ENCODE peak calls at places on chromosome 15, in ten cellular contexts. One of them, this sample, is unnamed.

GRCh38 chr15:47404877-47405276 is 312.4 kb upstream of the SEMA6D start:
- DNase-seq in NCI-H510A treated with DMSO at 0.1 percent for 48 hours: no peak
- DNase-seq in amniotic stem cell: no peak
- DNase-seq in GM10248: no peak
- DNase-seq in stimulated activated CD4-positive, alpha-beta T cell treated with anti-CD3 and anti-CD28 coated beads, TNF-alpha, amount 100 ng/mL, for 1 hour: no peak
- DNase-seq in putamen: no peak
- DNase-seq in BE2C: no peak
- DNase-seq in NCI-H774: no peak
- DNase-seq in HL-60: no peak
- DNase-seq in lower lobe of right lung: no peak
- DNase-seq in this sample: no peak

GRCh38 chr15:73899197-73900128 is 26.1 kb downstream of the TBC1D21 start:
- DNase-seq in NCI-H510A treated with DMSO at 0.1 percent for 48 hours: no peak
- DNase-seq in amniotic stem cell: no peak
- DNase-seq in GM10248: no peak
- DNase-seq in stimulated activated CD4-positive, alpha-beta T cell treated with anti-CD3 and anti-CD28 coated beads, TNF-alpha, amount 100 ng/mL, for 1 hour: no peak
- DNase-seq in putamen: no peak
- DNase-seq in BE2C: no peak
- DNase-seq in NCI-H774: no peak
- DNase-seq in HL-60: no peak
- DNase-seq in lower lobe of right lung: no peak
- DNase-seq in this sample: no peak

GRCh38 chr15:89731275-89731674 is 19.8 kb downstream of the MESP1 start:
- DNase-seq in NCI-H510A treated with DMSO at 0.1 percent for 48 hours: no peak
- DNase-seq in amniotic stem cell: no peak
- DNase-seq in GM10248: no peak
- DNase-seq in stimulated activated CD4-positive, alpha-beta T cell treated with anti-CD3 and anti-CD28 coated beads, TNF-alpha, amount 100 ng/mL, for 1 hour: no peak
- DNase-seq in putamen: no peak
- DNase-seq in BE2C: no peak
- DNase-seq in NCI-H774: no peak
- DNase-seq in HL-60: no peak
- DNase-seq in lower lobe of right lung: no peak
- DNase-seq in this sample: no peak

GRCh38 chr15:69410290-69410874 is 3.8 kb upstream of the KIF23 start:
- DNase-seq in NCI-H510A treated with DMSO at 0.1 percent for 48 hours: peak; percentile 24
- DNase-seq in amniotic stem cell: no peak
- DNase-seq in GM10248: no peak
- DNase-seq in stimulated activated CD4-positive, alpha-beta T cell treated with anti-CD3 and anti-CD28 coated beads, TNF-alpha, amount 100 ng/mL, for 1 hour: no peak
- DNase-seq in putamen: no peak
- DNase-seq in BE2C: peak; percentile 46
- DNase-seq in NCI-H774: peak; percentile 28
- DNase-seq in HL-60: no peak
- DNase-seq in lower lobe of right lung: no peak
- DNase-seq in this sample: peak; percentile 6

GRCh38 chr15:94247789-94248638 is 16.7 kb downstream of the MCTP2 start:
- DNase-seq in NCI-H510A treated with DMSO at 0.1 percent for 48 hours: no peak
- DNase-seq in amniotic stem cell: no peak
- DNase-seq in GM10248: no peak
- DNase-seq in stimulated activated CD4-positive, alpha-beta T cell treated with anti-CD3 and anti-CD28 coated beads, TNF-alpha, amount 100 ng/mL, for 1 hour: no peak
- DNase-seq in putamen: no peak
- DNase-seq in BE2C: no peak
- DNase-seq in NCI-H774: no peak
- DNase-seq in HL-60: no peak
- DNase-seq in lower lobe of right lung: no peak
- DNase-seq in this sample: no peak

GRCh38 chr15:40995656-40996055 is 42.4 kb downstream of the CHAC1 start:
- DNase-seq in NCI-H510A treated with DMSO at 0.1 percent for 48 hours: no peak
- DNase-seq in amniotic stem cell: no peak
- DNase-seq in GM10248: no peak
- DNase-seq in stimulated activated CD4-positive, alpha-beta T cell treated with anti-CD3 and anti-CD28 coated beads, TNF-alpha, amount 100 ng/mL, for 1 hour: no peak
- DNase-seq in putamen: no peak
- DNase-seq in BE2C: no peak
- DNase-seq in NCI-H774: no peak
- DNase-seq in HL-60: no peak
- DNase-seq in lower lobe of right lung: no peak
- DNase-seq in this sample: no peak

GRCh38 chr15:101542306-101543025 is 53.0 kb upstream of the PCSK6 start:
- DNase-seq in NCI-H510A treated with DMSO at 0.1 percent for 48 hours: no peak
- DNase-seq in amniotic stem cell: peak; percentile 10
- DNase-seq in GM10248: no peak
- DNase-seq in stimulated activated CD4-positive, alpha-beta T cell treated with anti-CD3 and anti-CD28 coated beads, TNF-alpha, amount 100 ng/mL, for 1 hour: no peak
- DNase-seq in putamen: no peak
- DNase-seq in BE2C: no peak
- DNase-seq in NCI-H774: no peak
- DNase-seq in HL-60: no peak
- DNase-seq in lower lobe of right lung: no peak
- DNase-seq in this sample: no peak

GRCh38 chr15:55403531-55403930 is 4.6 kb downstream of the CCPG1 start:
- DNase-seq in NCI-H510A treated with DMSO at 0.1 percent for 48 hours: no peak
- DNase-seq in amniotic stem cell: no peak
- DNase-seq in GM10248: no peak
- DNase-seq in stimulated activated CD4-positive, alpha-beta T cell treated with anti-CD3 and anti-CD28 coated beads, TNF-alpha, amount 100 ng/mL, for 1 hour: no peak
- DNase-seq in putamen: no peak
- DNase-seq in BE2C: no peak
- DNase-seq in NCI-H774: no peak
- DNase-seq in HL-60: peak; percentile 84
- DNase-seq in lower lobe of right lung: no peak
- DNase-seq in this sample: peak; percentile 69

GRCh38 chr15:81049835-81050234 is 49.1 kb downstream of the TLNRD1 start:
- DNase-seq in NCI-H510A treated with DMSO at 0.1 percent for 48 hours: no peak
- DNase-seq in amniotic stem cell: no peak
- DNase-seq in GM10248: no peak
- DNase-seq in stimulated activated CD4-positive, alpha-beta T cell treated with anti-CD3 and anti-CD28 coated beads, TNF-alpha, amount 100 ng/mL, for 1 hour: no peak
- DNase-seq in putamen: peak; percentile 90
- DNase-seq in BE2C: no peak
- DNase-seq in NCI-H774: peak; percentile 61
- DNase-seq in HL-60: no peak
- DNase-seq in lower lobe of right lung: no peak
- DNase-seq in this sample: no peak

GRCh38 chr15:89361451-89362202 is 27.0 kb upstream of the POLG start:
- DNase-seq in NCI-H510A treated with DMSO at 0.1 percent for 48 hours: no peak
- DNase-seq in amniotic stem cell: peak; percentile 19
- DNase-seq in GM10248: peak; percentile 82
- DNase-seq in stimulated activated CD4-positive, alpha-beta T cell treated with anti-CD3 and anti-CD28 coated beads, TNF-alpha, amount 100 ng/mL, for 1 hour: peak; percentile 45
- DNase-seq in putamen: no peak
- DNase-seq in BE2C: peak; percentile 78
- DNase-seq in NCI-H774: no peak
- DNase-seq in HL-60: no peak
- DNase-seq in lower lobe of right lung: peak; percentile 67
- DNase-seq in this sample: peak; percentile 23

GRCh38 chr15:48394172-48394571 is 62.9 kb downstream of the DUT start:
- DNase-seq in NCI-H510A treated with DMSO at 0.1 percent for 48 hours: no peak
- DNase-seq in amniotic stem cell: no peak
- DNase-seq in GM10248: no peak
- DNase-seq in stimulated activated CD4-positive, alpha-beta T cell treated with anti-CD3 and anti-CD28 coated beads, TNF-alpha, amount 100 ng/mL, for 1 hour: no peak
- DNase-seq in putamen: no peak
- DNase-seq in BE2C: no peak
- DNase-seq in NCI-H774: no peak
- DNase-seq in HL-60: no peak
- DNase-seq in lower lobe of right lung: no peak
- DNase-seq in this sample: no peak

GRCh38 chr15:29522373-29523276 is 253.0 kb upstream of the NSMCE3 start:
- DNase-seq in NCI-H510A treated with DMSO at 0.1 percent for 48 hours: no peak
- DNase-seq in amniotic stem cell: no peak
- DNase-seq in GM10248: no peak
- DNase-seq in stimulated activated CD4-positive, alpha-beta T cell treated with anti-CD3 and anti-CD28 coated beads, TNF-alpha, amount 100 ng/mL, for 1 hour: no peak
- DNase-seq in putamen: no peak
- DNase-seq in BE2C: no peak
- DNase-seq in NCI-H774: no peak
- DNase-seq in HL-60: no peak
- DNase-seq in lower lobe of right lung: no peak
- DNase-seq in this sample: no peak

GRCh38 chr15:57138260-57138895 is 219.9 kb downstream of the TCF12 start:
- DNase-seq in NCI-H510A treated with DMSO at 0.1 percent for 48 hours: peak; percentile 39
- DNase-seq in amniotic stem cell: no peak
- DNase-seq in GM10248: peak; percentile 16
- DNase-seq in stimulated activated CD4-positive, alpha-beta T cell treated with anti-CD3 and anti-CD28 coated beads, TNF-alpha, amount 100 ng/mL, for 1 hour: no peak
- DNase-seq in putamen: peak; percentile 69
- DNase-seq in BE2C: peak; percentile 54
- DNase-seq in NCI-H774: peak; percentile 24
- DNase-seq in HL-60: no peak
- DNase-seq in lower lobe of right lung: no peak
- DNase-seq in this sample: no peak

GRCh38 chr15:91916051-91916450 is 62.5 kb downstream of the SLCO3A1 start:
- DNase-seq in NCI-H510A treated with DMSO at 0.1 percent for 48 hours: no peak
- DNase-seq in amniotic stem cell: no peak
- DNase-seq in GM10248: no peak
- DNase-seq in stimulated activated CD4-positive, alpha-beta T cell treated with anti-CD3 and anti-CD28 coated beads, TNF-alpha, amount 100 ng/mL, for 1 hour: no peak
- DNase-seq in putamen: no peak
- DNase-seq in BE2C: no peak
- DNase-seq in NCI-H774: no peak
- DNase-seq in HL-60: no peak
- DNase-seq in lower lobe of right lung: no peak
- DNase-seq in this sample: no peak

GRCh38 chr15:47331796-47332480 is 385.4 kb upstream of the SEMA6D start:
- DNase-seq in NCI-H510A treated with DMSO at 0.1 percent for 48 hours: peak; percentile 48
- DNase-seq in amniotic stem cell: no peak
- DNase-seq in GM10248: no peak
- DNase-seq in stimulated activated CD4-positive, alpha-beta T cell treated with anti-CD3 and anti-CD28 coated beads, TNF-alpha, amount 100 ng/mL, for 1 hour: no peak
- DNase-seq in putamen: no peak
- DNase-seq in BE2C: no peak
- DNase-seq in NCI-H774: peak; percentile 60
- DNase-seq in HL-60: no peak
- DNase-seq in lower lobe of right lung: peak; percentile 48
- DNase-seq in this sample: no peak